ENCODE peak calls at places on chromosomes 12 and 14, in six cellular contexts. Q, S, N, M, E and F are unnamed samples.

GRCh38 chr12:65740506-65740872 is 83.8 kb upstream of the HMGA2 start:
- DNase-seq in Q (no peak), S (no peak), N (no peak), M (no peak), E (no peak), F (peak)

GRCh38 chr12:65501093-65501621 is 222.7 kb downstream of the MSRB3 start:
- DNase-seq in Q (no peak), S (no peak), N (no peak), M (peak), E (no peak), F (no peak)

GRCh38 chr14:59190372-59190771 is 1.9 kb downstream of the DAAM1 start:
- DNase-seq in Q (no peak), S (no peak), N (peak), M (no peak), E (peak), F (peak)

GRCh38 chr12:105814283-105814682 is 324.5 kb downstream of the NUAK1 start:
- DNase-seq in Q (no peak), S (no peak), N (no peak), M (no peak), E (no peak), F (no peak)

GRCh38 chr12:3604750-3605638 is 114.0 kb downstream of the PRMT8 start:
- DNase-seq in Q (no peak), S (no peak), N (peak), M (peak), E (no peak), F (peak)

GRCh38 chr14:24365600-24366374 is 2.2 kb upstream of the NFATC4 start:
- DNase-seq in Q (peak), S (peak), N (peak), M (peak), E (peak), F (peak)

GRCh38 chr12:33596061-33596460 is 156.4 kb upstream of the SYT10 start:
- DNase-seq in Q (no peak), S (no peak), N (no peak), M (no peak), E (no peak), F (no peak)

GRCh38 chr14:67387195-67387594 is 24.8 kb downstream of the PLEK2 start:
- DNase-seq in Q (no peak), S (no peak), N (no peak), M (no peak), E (no peak), F (no peak)

DNA sequence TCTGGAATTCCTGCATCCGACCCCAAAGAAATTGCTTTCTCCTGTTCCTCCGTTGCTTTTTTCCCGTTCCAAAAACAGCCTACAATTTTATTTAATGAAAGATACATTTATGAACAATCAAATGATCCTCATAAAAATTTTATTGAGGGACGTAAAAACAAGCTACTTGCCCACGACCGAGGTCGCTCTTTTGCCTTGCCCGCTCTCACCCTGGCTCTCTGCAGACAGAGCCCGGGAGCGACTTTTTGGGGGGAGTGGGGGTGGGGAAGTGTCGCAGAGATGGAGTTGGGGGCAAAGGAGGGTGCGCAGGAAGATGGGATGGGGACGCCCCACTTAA is 1.1 kb upstream of the HOXC9 start:
- DNase-seq in Q (no peak), S (no peak), N (no peak), M (no peak), E (no peak), F (no peak)
- H3K4me3 ChIP-seq in Q (peak), S (no peak), N (no peak), M (no peak), E (peak), F (no peak)

DNA sequence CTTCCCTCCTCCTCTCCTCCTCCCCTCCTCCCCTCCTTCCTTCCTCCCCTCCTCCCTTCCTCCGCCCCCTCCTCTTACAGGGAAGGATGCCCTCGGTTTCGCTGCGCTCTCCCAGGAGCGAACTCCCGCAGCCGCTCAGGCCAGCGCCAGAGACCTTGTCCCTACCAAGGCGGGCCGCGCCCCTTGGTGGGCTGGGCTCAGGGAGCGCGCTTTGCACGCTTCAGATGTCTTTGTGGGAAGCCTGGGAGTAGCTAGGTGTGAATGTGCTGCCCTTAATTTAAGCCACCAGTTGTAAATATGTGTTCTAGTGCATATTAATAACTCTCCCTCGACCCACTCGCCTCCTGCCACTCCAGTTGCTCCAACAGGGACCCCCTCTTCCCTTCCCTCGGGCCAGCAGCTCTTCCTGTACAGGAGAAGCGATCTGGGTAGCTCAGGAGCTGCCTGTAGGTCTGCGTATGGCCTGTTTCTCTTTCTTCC is 13.4 kb upstream of the MAP3K9 start:
- DNase-seq in Q (no peak), S (no peak), N (peak), M (peak), E (no peak), F (peak)
- H3K4me3 ChIP-seq in Q (peak), S (peak), N (peak), M (no peak), E (peak), F (peak)

GRCh38 chr14:73238262-73238852 is 1.1 kb downstream of the PAPLN start:
- DNase-seq in Q (peak), S (no peak), N (peak), M (no peak), E (no peak), F (no peak)
- H3K4me3 ChIP-seq in Q (peak), S (peak), N (no peak), M (peak), E (peak), F (peak)

DNA sequence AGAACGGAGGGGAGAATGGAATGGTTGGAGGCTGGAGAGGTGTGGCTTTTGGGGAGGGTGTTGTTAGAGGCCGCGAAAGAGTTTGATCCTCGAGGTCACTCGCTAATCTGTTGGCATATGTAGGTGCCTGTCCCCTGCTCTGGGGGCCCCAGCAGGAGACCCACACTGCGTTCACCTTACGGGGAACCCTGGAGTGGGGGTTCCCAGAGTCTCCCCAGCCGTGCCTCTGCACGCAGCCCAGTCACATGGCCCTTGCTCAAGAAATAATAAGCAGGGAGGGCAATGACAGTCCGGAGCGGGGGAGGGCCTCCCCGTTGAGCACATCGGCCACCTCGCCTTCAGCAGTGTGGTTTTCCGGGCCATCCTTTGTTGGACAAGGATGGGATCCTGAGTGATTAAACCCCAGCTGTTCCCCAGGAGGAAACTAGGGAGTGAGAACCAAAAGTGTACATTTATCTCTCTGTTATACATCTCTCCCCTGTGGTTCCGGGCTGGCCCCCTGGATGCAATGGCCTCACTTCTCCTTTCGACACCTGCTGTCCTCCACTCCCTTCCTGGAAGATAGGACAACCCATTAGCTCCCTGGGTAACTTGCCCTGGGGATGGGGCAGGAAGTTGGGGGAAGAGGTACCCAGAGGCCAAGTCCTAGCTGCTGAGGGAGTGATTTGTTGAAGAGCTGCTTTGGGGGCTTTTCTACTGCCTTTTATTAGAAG is 1.3 kb downstream of the PLEKHG3 start:
- DNase-seq in Q (no peak), S (no peak), N (peak), M (peak), E (no peak), F (peak)
- H3K4me3 ChIP-seq in Q (peak), S (peak), N (peak), M (peak), E (peak), F (peak)

DNA sequence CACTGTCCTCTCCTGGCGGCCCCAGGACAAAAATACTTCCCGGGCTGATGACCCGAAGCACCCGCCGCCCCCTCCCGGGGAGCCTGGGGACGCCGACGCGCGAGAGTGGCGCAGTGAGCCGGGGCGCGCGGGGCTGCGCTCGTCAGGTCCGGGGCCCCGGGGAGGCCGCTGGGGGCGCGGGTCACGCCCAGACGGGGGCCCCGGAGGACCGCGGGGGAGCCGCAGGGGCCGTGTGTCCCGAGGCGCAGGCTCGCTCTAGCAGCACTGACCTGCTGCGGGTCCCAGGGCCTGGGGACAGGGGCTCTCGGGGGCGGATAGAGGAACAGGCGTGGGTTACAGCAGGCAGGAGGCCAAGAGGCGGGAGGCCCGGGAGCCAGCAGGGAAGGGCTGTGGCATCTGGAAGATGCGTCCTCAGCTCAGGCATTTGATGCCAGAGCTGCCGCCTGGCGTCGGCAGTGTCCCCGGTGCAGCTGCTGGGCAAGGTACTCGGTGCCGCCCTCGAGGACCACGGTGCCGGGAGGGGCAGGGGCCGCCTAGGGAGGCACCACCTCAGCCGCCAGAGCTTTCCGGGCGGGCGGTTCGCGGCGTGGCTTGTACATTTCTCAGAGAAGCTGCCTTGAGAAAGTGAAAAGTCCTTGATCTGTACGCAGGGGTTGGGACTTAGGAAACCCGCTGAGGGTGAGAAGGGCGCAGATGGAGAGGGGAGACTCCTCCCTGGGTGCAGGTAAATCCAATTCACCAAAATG is 1.2 kb downstream of the WNT5B start:
- DNase-seq in Q (no peak), S (no peak), N (peak), M (peak), E (no peak), F (peak)
- H3K4me3 ChIP-seq in Q (peak), S (peak), N (peak), M (peak), E (peak), F (peak)

GRCh38 chr12:10130042-10130441 is at the start of gene CLEC7A:
- DNase-seq in Q (no peak), S (no peak), N (peak), M (no peak), E (no peak), F (no peak)
- H3K4me3 ChIP-seq in Q (no peak), S (no peak), N (no peak), M (no peak), E (peak), F (no peak)

DNA sequence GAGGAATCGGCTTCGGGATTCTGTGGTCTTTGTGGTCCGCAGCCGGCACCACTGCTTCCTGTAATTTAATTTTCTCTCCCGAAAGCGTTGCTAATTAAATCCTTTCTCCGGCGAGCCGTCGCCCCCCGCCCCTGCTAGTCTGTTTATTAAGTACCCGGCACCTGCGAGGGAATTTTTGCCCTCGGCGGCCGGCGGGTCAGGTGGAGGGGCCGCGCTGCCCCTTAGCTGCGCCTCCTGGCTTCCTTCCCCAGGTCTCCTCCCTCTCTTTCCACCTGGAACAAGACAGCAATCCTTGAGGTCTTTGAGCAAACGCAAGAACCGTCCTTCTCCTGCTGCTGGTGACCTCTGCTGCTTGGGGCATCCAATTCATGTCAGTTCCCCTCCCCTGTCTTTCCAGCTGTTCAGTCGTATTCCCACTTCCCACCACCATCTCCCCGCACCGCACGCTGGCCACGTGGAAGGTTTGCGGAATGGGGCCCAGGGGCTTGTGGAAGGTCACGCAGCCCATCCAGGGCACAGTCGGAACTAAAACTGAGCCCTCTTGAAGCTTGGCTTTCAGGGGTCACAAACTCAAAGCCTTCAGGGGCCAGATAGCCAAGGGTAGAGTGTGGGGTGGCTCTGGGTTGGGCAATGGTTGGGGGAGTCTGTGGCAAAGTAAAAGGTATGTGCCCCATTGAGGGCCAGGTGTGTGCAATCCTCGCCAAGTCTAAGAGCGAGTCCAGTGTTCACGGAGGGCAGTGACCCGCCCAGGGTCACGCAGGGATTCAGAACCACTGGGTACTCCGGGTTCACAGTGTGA is 16.1 kb downstream of the ZDHHC22 start:
- DNase-seq in Q (no peak), S (no peak), N (no peak), M (no peak), E (no peak), F (peak)
- H3K4me3 ChIP-seq in Q (no peak), S (no peak), N (no peak), M (no peak), E (peak), F (peak)

DNA sequence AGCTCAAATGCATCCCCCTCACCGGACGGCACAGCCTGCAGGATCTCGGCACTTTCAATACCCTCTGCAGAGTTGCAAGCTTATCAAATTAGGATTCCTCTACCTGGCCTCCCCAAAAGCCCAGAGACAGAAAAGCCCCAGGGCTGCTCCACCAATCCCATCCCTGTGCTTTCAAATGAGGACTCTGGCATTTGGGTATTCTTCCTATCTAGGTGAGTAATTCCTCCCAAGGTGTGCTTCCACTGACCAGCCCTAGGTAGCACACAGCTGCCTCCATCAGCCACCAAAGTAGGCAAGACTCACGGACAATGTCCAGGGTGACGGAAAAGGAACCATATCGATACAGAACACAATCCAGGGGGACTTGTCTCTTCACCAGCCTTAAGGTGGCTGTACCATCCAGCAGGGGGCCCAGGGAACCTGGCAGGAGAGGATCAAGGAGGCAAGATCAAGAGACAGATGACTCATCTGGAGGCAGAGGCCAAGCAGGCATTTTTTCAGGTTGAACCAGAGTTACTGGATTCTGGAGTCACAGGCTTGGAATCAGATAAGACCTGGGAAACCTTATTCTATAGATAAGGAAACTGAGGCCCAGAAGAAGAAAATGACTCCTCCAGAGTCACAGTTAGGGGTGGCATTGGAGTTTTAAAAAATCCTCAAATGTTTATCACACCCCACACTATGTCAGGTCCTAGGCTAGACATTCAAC is 9.9 kb downstream of the PMEL start:
- DNase-seq in Q (no peak), S (no peak), N (peak), M (no peak), E (peak), F (peak)
- H3K4me3 ChIP-seq in Q (no peak), S (no peak), N (no peak), M (no peak), E (no peak), F (no peak)

DNA sequence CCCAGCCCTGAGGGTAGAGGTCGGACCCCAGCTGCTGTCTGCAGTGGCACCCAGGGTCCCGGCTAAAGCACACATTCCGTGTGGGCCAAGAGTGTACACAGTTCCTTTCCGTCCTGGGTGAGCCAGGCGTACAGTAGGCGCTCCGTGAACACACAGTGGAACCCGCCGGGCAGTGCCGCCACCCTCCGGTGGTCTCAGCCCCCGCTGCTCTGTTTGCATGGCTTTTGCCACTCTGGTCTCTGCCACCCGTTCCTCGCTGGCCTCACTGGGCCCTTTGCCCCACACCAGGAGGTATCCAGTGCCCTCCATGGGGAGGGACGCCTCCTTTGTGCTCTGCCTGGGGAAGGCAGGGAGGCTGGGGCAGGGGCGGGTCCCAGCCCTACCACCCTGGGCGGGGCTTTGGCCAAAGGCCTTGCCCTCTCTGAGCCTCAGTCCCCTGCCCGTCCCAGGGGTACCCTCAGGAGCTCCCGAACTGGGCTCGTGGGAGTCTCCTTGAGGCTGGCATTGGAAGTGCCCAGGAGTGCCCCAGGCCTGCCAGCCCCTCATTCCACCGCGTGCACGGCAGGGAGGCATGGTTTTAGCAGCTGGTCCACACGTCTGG is 13.0 kb downstream of the TRMT61A start:
- DNase-seq in Q (no peak), S (no peak), N (no peak), M (no peak), E (no peak), F (peak)
- H3K4me3 ChIP-seq in Q (no peak), S (no peak), N (no peak), M (no peak), E (no peak), F (no peak)

GRCh38 chr12:32589165-32589891 is 89.8 kb upstream of the DNM1L start:
- DNase-seq in Q (no peak), S (no peak), N (peak), M (no peak), E (no peak), F (no peak)
- H3K4me3 ChIP-seq in Q (no peak), S (no peak), N (peak), M (no peak), E (no peak), F (no peak)